ENCODE peak calls at places on chromosomes 11 and 22, in six cellular contexts. F, J, M, S, C and B are unnamed samples. For H3K4me1 and H3K27me3, the result is how much of the 10 kb centered on the place peaks cover.

GRCh38 chr11:119368121-119369034 is 13.1 kb downstream of the USP2 start:
- DNase-seq in M (no peak), J (peak), S (no peak), F (peak), C (peak), B (peak)

GRCh38 chr22:31244943-31245451 is 32.9 kb downstream of the LIMK2 start:
- DNase-seq in C (no peak), S (no peak), M (no peak), F (no peak), J (no peak), B (no peak)

GRCh38 chr11:124592627-124593026 is 18.6 kb upstream of the PANX3 start:
- DNase-seq in F (no peak), J (no peak), C (no peak), M (no peak), S (no peak), B (no peak)

GRCh38 chr22:32375678-32376450 is 18.2 kb downstream of the RFPL3 start:
- DNase-seq in M (no peak), S (no peak), F (no peak), J (no peak), C (no peak), B (no peak)

GRCh38 chr11:123702137-123702536 is 39.3 kb downstream of the ZNF202 start:
- DNase-seq in S (no peak), C (no peak), J (peak), M (peak), F (no peak), B (no peak)

GRCh38 chr11:62411524-62411923 is 7.3 kb upstream of the SCGB1A1 start:
- DNase-seq in M (no peak), F (no peak), S (no peak), C (no peak), J (no peak), B (no peak)

GRCh38 chr11:130068546-130068985 is 1.1 kb upstream of the APLP2 start:
- DNase-seq in J (no peak), S (no peak), C (no peak), F (no peak), M (no peak), B (no peak)

GRCh38 chr22:19820880-19821522 is 33.7 kb downstream of the GNB1L start:
- DNase-seq in C (no peak), F (no peak), M (no peak), J (no peak), S (no peak), B (peak)

GRCh38 chr11:2128102-2128511 is 11.1 kb downstream of the IGF2 start:
- DNase-seq in J (no peak), C (no peak), S (no peak), F (no peak), M (peak), B (no peak)

GRCh38 chr11:111229604-111230003 is 15.9 kb upstream of the POU2AF2 start:
- DNase-seq in F (no peak), M (no peak), J (no peak), S (no peak), C (no peak), B (no peak)

GRCh38 chr11:62694455-62695167 is 5.3 kb upstream of the LRRN4CL start:
- DNase-seq in F (peak), S (peak), M (peak), J (peak), C (peak), B (peak)

GRCh38 chr11:20097319-20098221 is 62.7 kb downstream of the DBX1 start:
- DNase-seq in M (no peak), J (no peak), S (no peak), F (no peak), C (no peak), B (no peak)

GRCh38 chr11:134802116-134802515 is 390.1 kb upstream of the B3GAT1 start:
- DNase-seq in M (no peak), C (no peak), J (no peak), F (no peak), S (no peak), B (no peak)

GRCh38 chr22:43014062-43014875 is 680 bp downstream of the PACSIN2 start:
- DNase-seq in F (peak), M (peak), J (peak), S (peak), C (peak), B (peak)

GRCh38 chr11:19597194-19597593 is 115.4 kb upstream of the NAV2 start:
- DNase-seq in C (no peak), J (no peak), M (no peak), S (no peak), F (no peak), B (no peak)

GRCh38 chr11:3178349-3178748 is 13.2 kb upstream of the OSBPL5 start:
- DNase-seq in M (no peak), C (no peak), S (no peak), J (no peak), F (no peak), B (no peak)

GRCh38 chr11:72575533-72576170 is 98.6 kb downstream of the PDE2A start:
- DNase-seq in J (no peak), C (no peak), M (no peak), S (no peak), F (no peak), B (no peak)

GRCh38 chr11:315516-315994 is 1.7 kb downstream of the IFITM1 start:
- DNase-seq in S (no peak), M (no peak), J (no peak), F (peak), C (no peak), B (no peak)

GRCh38 chr11:15744693-15745092 is 611.7 kb downstream of the SOX6 start:
- DNase-seq in C (no peak), M (no peak), J (no peak), F (no peak), S (no peak), B (no peak)

GRCh38 chr11:76455931-76456330 is 11.1 kb downstream of the EMSY start:
- DNase-seq in C (no peak), J (no peak), F (no peak), M (no peak), S (no peak), B (no peak)

GRCh38 chr22:19522190-19522880 is 1.9 kb downstream of the CLDN5 start:
- DNase-seq in M (no peak), J (peak), F (peak), S (no peak), C (no peak), B (no peak)

GRCh38 chr11:95469268-95469667 is 238.3 kb upstream of the SESN3 start:
- DNase-seq in S (no peak), F (no peak), J (no peak), M (no peak), C (no peak), B (no peak)

GRCh38 chr11:68036717-68037239 is 2.0 kb upstream of the TCIRG1 start:
- DNase-seq in C (no peak), J (peak), S (no peak), F (peak), M (peak), B (no peak)

GRCh38 chr22:29744902-29745301 is 21.9 kb downstream of the ZMAT5 start:
- DNase-seq in J (no peak), F (no peak), C (peak), S (no peak), M (no peak), B (peak)

GRCh38 chr11:68044145-68044813 is 5.5 kb downstream of the TCIRG1 start:
- DNase-seq in F (no peak), M (no peak), S (no peak), C (peak), J (no peak), B (no peak)

GRCh38 chr11:130817608-130817944 is 98.7 kb downstream of the SNX19 start:
- DNase-seq in M (no peak), J (no peak), S (no peak), C (no peak), F (no peak), B (no peak)

GRCh38 chr11:63478896-63479295 is 12.1 kb downstream of the PLAAT5 start:
- DNase-seq in M (no peak), F (no peak), J (peak), S (peak), C (no peak), B (peak)

GRCh38 chr11:8263109-8263768 is 439 bp downstream of the LMO1 start:
- DNase-seq in J (no peak), M (peak), C (peak), F (no peak), S (no peak), B (no peak)

GRCh38 chr11:44345781-44346180 is 35.8 kb upstream of the ALX4 start:
- DNase-seq in C (no peak), M (no peak), J (no peak), F (no peak), S (no peak), B (no peak)

GRCh38 chr11:76151561-76152085 is 54.7 kb downstream of the WNT11 start:
- DNase-seq in M (no peak), S (no peak), J (no peak), C (peak), F (no peak), B (peak)

GRCh38 chr11:28529540-28530410 is 421.6 kb downstream of the METTL15 start:
- DNase-seq in M (no peak), C (no peak), J (no peak), F (no peak), S (no peak), B (no peak)

GRCh38 chr11:3107608-3108182 is 50.5 kb upstream of the CARS1 start:
- DNase-seq in J (no peak), M (peak), S (no peak), F (no peak), C (peak), B (peak)

GRCh38 chr11:75474878-75475766 is 42.1 kb upstream of the KLHL35 start:
- DNase-seq in J (peak), M (peak), F (peak), C (peak), S (peak), B (peak)

GRCh38 chr11:108551653-108552462 is 41.7 kb downstream of the EXPH5 start:
- DNase-seq in F (no peak), M (no peak), C (no peak), J (no peak), S (no peak), B (no peak)

GRCh38 chr11:134542401-134543143 is 130.5 kb upstream of the B3GAT1 start:
- DNase-seq in F (no peak), C (no peak), S (no peak), J (peak), M (peak), B (peak)

GRCh38 chr11:47466701-47467250 is 17.8 kb upstream of the RAPSN start:
- DNase-seq in F (peak), M (no peak), J (peak), C (peak), S (no peak), B (peak)

GRCh38 chr11:112113539-112114457 is 27.1 kb downstream of the SDHD start:
- DNase-seq in F (no peak), M (no peak), S (no peak), J (no peak), C (no peak), B (no peak)

GRCh38 chr11:68149417-68149816 is 28.2 kb upstream of the CHKA start:
- DNase-seq in F (no peak), C (no peak), M (no peak), J (no peak), S (no peak), B (no peak)

GRCh38 chr11:27571151-27571840 is 64.7 kb upstream of the LIN7C start:
- DNase-seq in F (no peak), M (no peak), S (no peak), C (no peak), J (no peak), B (no peak)

GRCh38 chr11:8103909-8104308 is 22.9 kb downstream of the TUB start:
- DNase-seq in S (no peak), J (no peak), C (no peak), F (no peak), M (no peak), B (peak)

GRCh38 chr11:114154271-114155047 is 94.9 kb downstream of the ZBTB16 start:
- DNase-seq in C (no peak), M (no peak), J (no peak), S (no peak), F (no peak), B (no peak)
- H3K4me1 ChIP-seq in C (half or more), M (under half), J (half or more), S (under half), F (half or more), B (under half)

GRCh38 chr11:120512727-120513435 is 1.3 kb downstream of the GRIK4 start:
- DNase-seq in M (peak), S (no peak), F (no peak), C (no peak), J (no peak), B (no peak)
- H3K27me3 ChIP-seq in M (half or more), S (under half), F (half or more), C (under half), J (under half), B (under half)

DNA sequence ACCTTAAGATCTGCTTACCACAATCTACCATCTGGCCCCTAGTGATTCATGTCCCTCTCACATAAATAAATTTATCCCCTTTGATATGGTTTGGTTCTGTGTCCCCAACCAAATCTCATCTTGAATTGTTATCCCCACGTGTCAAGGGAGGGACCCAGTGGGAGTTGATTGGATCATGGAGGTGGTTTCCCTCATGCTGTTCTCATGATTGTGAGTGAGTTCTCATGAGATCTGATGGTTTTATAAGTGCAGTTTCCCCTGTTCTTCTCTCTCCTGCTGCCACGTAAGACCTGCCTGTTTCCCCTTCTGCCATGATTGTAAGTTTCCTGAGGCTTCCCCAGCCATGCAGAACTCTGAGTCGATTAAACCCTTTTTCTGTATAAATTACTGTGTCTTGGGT is 37.2 kb downstream of the OR2AG2 start:
- DNase-seq in S (no peak), J (no peak), F (no peak), M (no peak), C (no peak), B (no peak)
- H3K4me1 ChIP-seq in S (half or more), J (under half), F (under half), M (under half), C (under half), B (under half)

GRCh38 chr22:37425800-37426531 is 1.3 kb downstream of the ELFN2 start:
- DNase-seq in F (no peak), C (no peak), M (peak), J (no peak), S (no peak), B (no peak)

GRCh38 chr22:37426532-37427127 is 649 bp downstream of the ELFN2 start:
- DNase-seq in S (no peak), J (no peak), M (peak), F (no peak), C (no peak), B (no peak)

GRCh38 chr22:37423283-37423682 is 4.0 kb downstream of the ELFN2 start:
- DNase-seq in F (no peak), M (no peak), S (no peak), C (no peak), J (no peak), B (no peak)

GRCh38 chr22:37427128-37427710 is at the start of gene ELFN2:
- DNase-seq in M (peak), J (no peak), C (no peak), S (no peak), F (no peak), B (no peak)

DNA sequence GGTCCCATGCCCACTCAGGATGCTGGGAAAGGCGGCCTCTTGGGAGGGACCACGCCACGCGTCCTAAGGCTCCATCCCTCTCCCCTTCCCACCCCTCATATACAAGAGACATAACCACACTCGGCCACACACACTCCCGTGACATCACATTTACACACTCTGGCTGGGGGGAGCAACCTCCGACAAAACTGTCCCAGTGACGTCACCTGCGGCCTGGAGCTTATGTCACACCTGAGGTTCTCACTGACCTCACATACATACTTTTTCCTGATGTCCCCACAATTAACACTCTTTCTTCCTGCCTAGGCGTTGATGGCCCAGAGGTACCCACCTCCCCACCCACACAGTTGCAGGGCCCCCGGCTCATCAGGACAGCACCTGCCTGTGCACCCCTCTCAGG is 1.9 kb downstream of the ELFN2 start:
- DNase-seq in M (no peak), J (no peak), C (no peak), S (no peak), F (no peak), B (no peak)
- H3K27me3 ChIP-seq in M (half or more), J (half or more), C (under half), S (under half), F (half or more), B (under half)

DNA sequence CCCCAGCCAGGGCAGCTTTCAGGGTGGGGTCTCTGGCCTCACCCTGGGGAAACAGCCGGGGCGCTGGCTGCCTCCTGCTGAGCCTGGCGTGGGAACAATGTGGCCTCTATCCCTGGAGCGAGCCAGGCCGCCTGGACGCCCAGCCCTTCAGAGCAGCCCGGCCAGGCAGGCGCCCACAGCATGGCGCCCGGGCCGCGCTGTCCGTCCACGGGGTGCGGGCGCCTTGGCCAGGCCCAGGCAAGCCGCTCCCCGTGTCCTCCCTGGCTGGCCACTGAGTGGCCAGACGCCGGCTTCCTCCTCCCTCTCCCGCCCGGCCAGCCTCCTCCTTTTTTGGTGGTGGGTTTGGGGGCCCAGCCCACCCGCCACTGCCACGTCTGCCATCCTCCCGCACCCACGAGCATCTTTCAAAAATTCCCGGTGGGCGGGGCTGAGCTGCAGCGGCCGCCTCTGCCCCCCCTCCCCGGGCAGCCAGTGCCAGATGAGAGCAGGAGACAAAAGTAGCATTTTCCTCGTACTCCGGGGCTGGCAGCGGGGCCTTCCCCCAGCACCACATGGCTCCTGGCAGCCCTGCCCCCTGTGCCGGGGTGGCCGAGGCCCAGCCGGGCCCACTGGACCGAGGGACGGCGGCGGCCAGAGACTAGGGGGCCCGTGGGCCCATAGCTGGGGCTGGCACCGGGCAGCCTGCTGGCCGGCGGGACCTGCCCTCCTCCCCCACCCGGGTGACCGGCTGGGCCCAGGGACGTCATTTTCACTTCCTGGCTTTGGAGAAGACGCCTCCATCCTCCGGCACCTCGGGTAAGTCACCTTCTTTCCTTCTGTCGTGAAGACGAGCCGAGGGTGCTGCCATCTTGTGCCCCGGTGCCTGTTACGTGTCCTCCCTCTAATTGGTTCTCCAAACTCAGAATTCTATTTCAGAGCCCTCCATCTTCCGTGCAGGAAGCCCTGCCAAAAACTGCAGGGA is 70.2 kb upstream of the PPARA start:
- DNase-seq in S (no peak), J (peak), C (peak), M (peak), F (peak), B (no peak)
- H3K4me1 ChIP-seq in S (under half), J (half or more), C (half or more), M (under half), F (half or more), B (under half)

DNA sequence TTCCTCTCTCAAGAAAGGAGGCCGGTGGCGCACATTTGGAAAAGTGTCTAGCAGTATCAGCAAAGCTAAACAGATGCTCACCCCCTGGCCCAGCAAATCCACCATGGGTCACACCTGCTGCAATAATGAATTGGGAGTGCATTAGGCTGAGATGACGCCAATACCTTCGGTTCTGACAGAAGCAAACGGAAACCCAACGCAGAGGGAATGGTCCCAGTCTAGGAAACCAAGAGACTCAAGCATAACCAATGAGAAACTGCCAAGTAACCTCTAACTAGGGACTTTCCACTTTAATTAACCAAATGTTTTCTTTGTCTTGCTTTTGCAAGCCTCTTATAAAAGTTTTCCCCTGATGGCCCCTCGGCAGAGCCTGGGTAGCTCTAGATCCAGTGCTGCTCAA is 64.2 kb upstream of the SLC22A12 start:
- DNase-seq in F (no peak), M (no peak), S (no peak), C (no peak), J (no peak), B (no peak)
- H3K27me3 ChIP-seq in F (half or more), M (half or more), S (under half), C (under half), J (under half), B (under half)

DNA sequence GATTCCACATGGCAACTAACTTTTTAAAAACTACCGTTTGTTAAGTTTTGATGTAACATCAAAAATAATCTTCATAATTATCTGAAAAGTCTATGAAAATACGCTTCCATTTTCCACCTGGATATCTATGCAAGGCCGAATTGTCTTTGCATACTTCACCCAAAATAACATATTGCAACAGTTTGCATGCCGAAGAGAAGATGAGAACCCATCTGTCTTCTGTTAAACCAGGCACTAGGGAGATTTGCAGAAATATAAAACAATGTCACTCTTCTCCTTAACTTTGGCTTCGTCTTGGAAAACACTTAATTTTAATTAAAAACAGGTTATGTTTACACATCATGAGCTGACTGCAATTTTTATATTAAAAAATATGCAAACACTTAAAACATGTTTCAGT is 1325.8 kb downstream of the TBC1D22A start:
- DNase-seq in M (no peak), S (no peak), C (no peak), F (no peak), J (no peak), B (no peak)
- H3K4me1 ChIP-seq in M (under half), S (under half), C (under half), F (under half), J (under half), B (under half)